ENCODE peak calls at places on chromosomes 4 and X, in four cellular contexts. D is spleen, L is pancreas, P is psoas muscle. O is an unnamed sample. For H3K4me1, the result is how much of the 10 kb centered on the place peaks cover.

GRCh38 chrX:3728454-3728853 is 15.0 kb upstream of the PRKX start:
- DNase-seq in D (no peak), P (no peak), L (no peak), O (no peak)

GRCh38 chrX:112642349-112642748 is 37.4 kb downstream of the LHFPL1 start:
- DNase-seq in L (no peak), P (no peak), D (no peak), O (peak)

GRCh38 chr4:137694138-137694537 is 161.8 kb upstream of the PCDH18 start:
- DNase-seq in P (no peak), D (no peak), L (no peak), O (peak)

GRCh38 chr4:18691431-18692200 is 670.1 kb upstream of the LCORL start:
- DNase-seq in L (no peak), P (no peak), D (no peak), O (no peak)

GRCh38 chrX:43868791-43869190 is 13.5 kb downstream of the MAOB start:
- DNase-seq in P (no peak), D (no peak), L (no peak), O (no peak)

GRCh38 chr4:102629686-102630085 is 128.5 kb downstream of the NFKB1 start:
- DNase-seq in P (no peak), D (no peak), L (no peak), O (no peak)

GRCh38 chr4:5710962-5711478 is at the start of gene EVC:
- DNase-seq in D (no peak), P (peak), L (peak), O (peak)

GRCh38 chr4:8228319-8229250 is 29.5 kb downstream of the SH3TC1 start:
- DNase-seq in D (peak), P (peak), L (peak), O (peak)

GRCh38 chr4:72110886-72111285 is 79.1 kb downstream of the NPFFR2 start:
- DNase-seq in P (no peak), L (no peak), D (no peak), O (no peak)

GRCh38 chr4:6763330-6763851 is 19.1 kb upstream of the KIAA0232 start:
- DNase-seq in L (peak), P (peak), D (no peak), O (no peak)

GRCh38 chr4:86778169-86778568 is 71.0 kb downstream of the SLC10A6 start:
- DNase-seq in D (no peak), P (no peak), L (no peak), O (no peak)

GRCh38 chr4:153950100-153950979 is 161.5 kb upstream of the SFRP2 start:
- DNase-seq in D (no peak), L (no peak), P (no peak), O (no peak)

GRCh38 chrX:70444326-70445196 is at the start of gene DLG3:
- DNase-seq in D (no peak), P (no peak), L (no peak), O (no peak)

GRCh38 chr4:113411496-113411938 is 350.0 kb downstream of the CAMK2D start:
- DNase-seq in P (no peak), D (no peak), L (no peak), O (no peak)

GRCh38 chrX:57900961-57901360 is 9.3 kb downstream of the ZXDA start:
- DNase-seq in D (no peak), L (no peak), P (no peak), O (no peak)

GRCh38 chr4:78766026-78766425 is 10.1 kb upstream of the BMP2K start:
- DNase-seq in L (no peak), D (no peak), P (no peak), O (no peak)

DNA sequence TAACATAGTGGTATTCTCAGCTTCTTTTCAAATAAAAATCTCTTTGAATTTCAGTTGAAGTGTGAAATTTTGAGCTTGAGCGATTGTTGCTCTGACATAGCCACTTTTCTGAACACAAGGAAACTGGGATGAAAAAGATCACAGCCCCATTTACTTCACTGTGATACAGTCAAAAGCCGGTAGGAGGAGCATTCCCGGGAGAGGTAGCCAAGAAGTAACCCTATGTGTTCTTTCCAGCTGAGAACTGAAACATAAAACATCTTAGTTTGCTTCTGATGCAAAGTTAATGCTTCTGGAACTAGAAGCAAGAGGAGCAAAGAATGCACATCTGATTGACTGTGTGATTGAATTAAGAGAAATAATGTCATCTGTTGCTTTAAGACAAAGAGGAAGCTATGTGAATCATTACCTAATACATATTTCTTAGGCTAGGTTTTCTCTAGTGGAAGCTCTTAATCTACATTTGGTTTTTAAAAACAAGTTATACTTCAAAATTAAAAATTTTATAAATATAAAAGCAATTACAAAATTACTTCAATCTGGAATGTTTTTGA is 88.4 kb upstream of the UNC5C start:
- DNase-seq in L (no peak), D (no peak), P (no peak), O (no peak)
- TF ChIP-seq CTCF in L (no peak), D (no peak), P (no peak), O (peak)

GRCh38 chrX:20378291-20378920 is 111.7 kb upstream of the RPS6KA3 start:
- DNase-seq in L (no peak), D (no peak), P (no peak), O (no peak)
- H3K4me1 ChIP-seq in L (under half), D (under half), P (under half), O (under half)

GRCh38 chr4:100165809-100166208 is 24.5 kb downstream of the DDIT4L start:
- DNase-seq in P (no peak), L (no peak), D (no peak), O (no peak)
- H3K27ac ChIP-seq in P (peak), L (no peak), D (no peak), O (no peak)

GRCh38 chrX:120244735-120245498 is 5.7 kb upstream of the ZBTB33 start:
- DNase-seq in D (peak), L (peak), P (peak), O (peak)

GRCh38 chrX:120251471-120252011 is 929 bp downstream of the ZBTB33 start:
- DNase-seq in D (peak), P (no peak), L (no peak), O (peak)

GRCh38 chrX:120253784-120254183 is 3.2 kb downstream of the ZBTB33 start:
- DNase-seq in P (no peak), D (no peak), L (no peak), O (no peak)

DNA sequence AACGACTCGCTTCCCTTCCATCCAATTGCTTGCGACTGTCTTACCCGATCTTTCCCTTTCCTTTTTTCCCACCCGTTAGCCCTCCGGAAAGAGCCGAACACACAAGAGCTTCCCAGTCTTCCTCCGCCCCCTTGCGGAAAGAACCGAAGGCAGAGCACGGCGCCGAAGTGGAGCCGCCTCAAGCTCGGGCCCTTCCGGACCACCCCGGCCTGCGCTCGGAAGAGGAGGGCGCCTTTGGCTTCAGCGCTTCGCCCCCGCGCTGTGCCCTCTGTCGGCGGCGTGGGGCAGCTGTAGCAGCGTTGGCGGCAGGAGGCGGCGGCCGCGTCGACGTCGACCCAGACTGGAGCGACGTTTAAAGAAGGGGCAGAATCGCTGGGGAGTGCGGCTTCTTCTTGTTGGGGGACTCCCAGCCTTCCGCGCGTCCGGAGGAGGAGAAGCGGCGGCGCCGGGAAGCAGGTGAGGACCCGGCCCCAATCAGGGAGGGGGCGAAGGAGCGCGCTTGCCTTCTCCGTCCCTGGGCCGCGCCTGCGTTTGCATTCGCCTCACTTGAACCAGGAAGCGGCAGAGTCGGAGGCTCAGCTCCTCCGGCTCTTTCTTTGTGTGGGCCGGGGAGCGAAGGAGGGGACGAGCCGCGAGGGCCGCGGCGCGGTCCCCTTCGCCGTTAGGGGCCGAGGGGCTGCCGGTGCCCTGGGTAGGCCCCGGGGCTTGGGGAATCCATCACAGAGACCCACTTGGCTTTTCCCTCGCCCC is at the start of gene ZBTB33:
- DNase-seq in P (peak), L (peak), D (peak), O (peak)
- TF ChIP-seq CTCF in P (peak), L (peak), D (peak), O (peak)

DNA sequence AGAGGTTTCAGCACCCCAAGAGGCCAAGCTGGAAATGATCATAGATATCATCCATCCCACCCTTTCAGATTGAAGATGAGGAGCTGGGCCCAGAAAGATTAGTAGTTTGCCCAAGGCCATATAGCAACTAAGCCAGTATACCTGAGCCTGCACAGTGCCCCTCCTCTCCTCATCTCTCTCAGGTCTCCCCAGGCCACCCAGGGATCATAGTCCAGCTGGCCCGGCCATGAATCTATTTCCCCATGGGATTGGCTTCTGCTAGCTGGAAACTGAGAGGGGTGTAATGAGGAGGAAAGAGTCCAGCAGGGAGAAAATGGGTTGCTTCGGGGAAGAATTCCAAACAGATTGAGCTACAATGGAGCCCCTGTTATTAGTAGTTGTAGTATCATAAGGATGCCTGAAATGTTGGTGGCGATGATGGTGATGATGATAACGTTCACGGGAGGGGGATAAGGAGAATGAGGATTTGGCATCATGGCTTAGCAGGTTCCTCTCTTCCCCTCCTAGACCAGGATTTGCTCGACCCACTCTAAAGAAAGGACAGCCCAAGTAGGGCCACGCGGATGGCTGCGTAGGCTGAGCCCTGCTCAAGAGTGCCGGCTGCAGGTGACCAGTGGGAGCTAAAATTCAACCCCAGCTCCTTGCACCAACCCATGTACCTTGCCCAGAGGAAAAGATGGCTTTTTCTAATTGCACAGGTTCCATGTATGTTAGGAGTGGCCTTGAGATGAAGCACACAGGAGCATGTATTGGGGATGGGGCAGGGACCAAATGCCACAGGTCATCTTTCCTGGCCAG is 117.8 kb upstream of the PJA1 start:
- DNase-seq in L (no peak), P (no peak), D (no peak), O (no peak)
- H3K4me1 ChIP-seq in L (under half), P (under half), D (under half), O (under half)

DNA sequence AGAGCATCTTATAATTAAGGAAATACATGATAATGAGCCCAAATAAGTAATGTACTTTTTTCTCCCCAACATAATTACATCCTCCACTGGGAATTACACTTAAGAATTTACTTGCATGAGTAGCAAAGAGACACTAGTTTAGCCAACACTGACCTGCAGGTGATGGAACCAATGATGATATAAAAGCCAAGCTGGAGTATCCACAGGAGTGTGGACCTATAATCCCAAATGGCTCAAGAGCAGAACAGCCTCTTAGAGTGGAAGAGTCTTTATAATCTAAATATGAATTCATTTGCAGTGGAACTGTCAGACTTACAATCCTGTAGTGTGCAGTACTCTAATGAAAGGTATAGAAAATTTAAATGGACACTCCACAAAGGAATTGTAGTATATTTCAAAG is 22.2 kb downstream of the WDR19 start:
- DNase-seq in D (no peak), L (no peak), P (no peak), O (no peak)
- H3K27ac ChIP-seq in D (no peak), L (no peak), P (no peak), O (no peak)

GRCh38 chr4:169010125-169011023 is at the start of gene CBR4:
- DNase-seq in D (peak), L (peak), P (peak), O (peak)
- TF ChIP-seq CTCF in D (peak), L (no peak), P (peak), O (peak)

GRCh38 chr4:29708473-29708872 is 1011.7 kb upstream of the PCDH7 start:
- DNase-seq in P (no peak), L (no peak), D (no peak), O (no peak)

GRCh38 chr4:29711226-29711625 is 1008.9 kb upstream of the PCDH7 start:
- DNase-seq in D (no peak), L (no peak), P (no peak), O (no peak)

DNA sequence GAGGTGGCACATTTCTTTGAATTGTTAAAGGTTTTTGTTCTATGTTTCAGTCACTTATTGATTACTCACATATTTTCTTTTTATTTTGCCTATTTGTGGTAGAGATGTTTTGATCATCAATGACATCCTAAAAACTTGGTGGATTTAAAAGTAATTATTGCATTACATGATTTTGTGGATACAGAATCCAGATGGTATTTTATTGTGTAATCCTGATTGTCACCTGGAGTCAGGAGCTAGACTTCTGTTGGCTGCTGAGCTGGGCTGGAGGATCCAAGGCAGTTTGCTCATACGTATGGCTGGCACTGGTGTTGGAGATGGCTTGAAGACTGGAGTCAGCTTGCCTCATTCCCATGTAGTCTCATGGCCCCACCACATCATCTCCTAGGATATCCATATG is 1009.6 kb upstream of the PCDH7 start:
- DNase-seq in L (no peak), D (no peak), P (no peak), O (no peak)
- H3K4me1 ChIP-seq in L (under half), D (under half), P (under half), O (under half)